ENCODE peak calls at places on chromosomes 12 and 14, in four cellular contexts. U, Q, O and M are unnamed samples. For H3K27me3, the result is how much of the 10 kb centered on the place peaks cover.

GRCh38 chr14:99648385-99648784 is 3.5 kb downstream of the HHIPL1 start:
- DNase-seq in Q (no peak), O (no peak), U (no peak), M (no peak)

GRCh38 chr14:64049616-64050381 is 197.0 kb downstream of the SYNE2 start:
- DNase-seq in U (no peak), O (no peak), Q (no peak), M (no peak)

GRCh38 chr14:68716698-68717097 is 76.2 kb downstream of the ZFP36L1 start:
- DNase-seq in Q (no peak), U (no peak), O (no peak), M (peak)

GRCh38 chr12:130576286-130576933 is 139.7 kb downstream of the RIMBP2 start:
- DNase-seq in Q (no peak), U (no peak), O (peak), M (no peak)

GRCh38 chr12:82958966-82959365 is 272.3 kb downstream of the TMTC2 start:
- DNase-seq in Q (no peak), U (no peak), O (no peak), M (no peak)

GRCh38 chr14:90388982-90389381 is 7.8 kb upstream of the CALM1 start:
- DNase-seq in O (no peak), Q (no peak), U (no peak), M (no peak)

GRCh38 chr12:57429473-57430116 is 1.2 kb downstream of the R3HDM2 start:
- DNase-seq in Q (no peak), U (no peak), O (no peak), M (no peak)

GRCh38 chr14:100669011-100669412 is 57.7 kb upstream of the DLK1 start:
- DNase-seq in U (no peak), Q (no peak), O (no peak), M (no peak)

GRCh38 chr14:71359823-71360222 is 452.6 kb downstream of the PCNX1 start:
- DNase-seq in U (no peak), Q (no peak), O (no peak), M (no peak)

GRCh38 chr12:47054659-47055058 is 24.8 kb upstream of the PCED1B start:
- DNase-seq in U (no peak), O (no peak), Q (no peak), M (no peak)

GRCh38 chr12:46764005-46764404 is 61.8 kb downstream of the SLC38A4 start:
- DNase-seq in Q (no peak), O (no peak), U (no peak), M (no peak)

GRCh38 chr12:29882771-29883315 is 99.1 kb upstream of the TMTC1 start:
- DNase-seq in O (no peak), Q (peak), U (no peak), M (no peak)

GRCh38 chr14:67710209-67710608 is 8.5 kb downstream of the RDH12 start:
- DNase-seq in Q (no peak), U (no peak), O (no peak), M (no peak)

GRCh38 chr14:102848830-102849521 is 71.7 kb downstream of the TRAF3 start:
- DNase-seq in O (no peak), U (no peak), Q (no peak), M (peak)

GRCh38 chr14:21024668-21025373 is at the start of gene NDRG2:
- DNase-seq in Q (peak), U (peak), O (peak), M (peak)

GRCh38 chr12:49146406-49146805 is 15.2 kb upstream of the TUBA1B start:
- DNase-seq in U (no peak), O (no peak), Q (no peak), M (no peak)

GRCh38 chr12:132965796-132966195 is 9.7 kb upstream of the ZNF605 start:
- DNase-seq in U (no peak), O (no peak), Q (no peak), M (no peak)

GRCh38 chr12:108575199-108575912 is 13.0 kb downstream of the ISCU start:
- DNase-seq in Q (no peak), O (no peak), U (no peak), M (no peak)

GRCh38 chr12:114683709-114684097 is 272 bp downstream of the TBX3 start:
- DNase-seq in U (no peak), O (no peak), Q (no peak), M (no peak)

GRCh38 chr12:114685320-114685781 is 1.4 kb upstream of the TBX3 start:
- DNase-seq in O (no peak), U (no peak), Q (no peak), M (no peak)

GRCh38 chr12:114682920-114683708 is 861 bp downstream of the TBX3 start:
- DNase-seq in U (peak), O (no peak), Q (peak), M (no peak)

GRCh38 chr12:114684870-114685273 is 897 bp upstream of the TBX3 start:
- DNase-seq in O (no peak), U (no peak), Q (no peak), M (no peak)

GRCh38 chr12:114684098-114684869 is at the start of gene TBX3:
- DNase-seq in U (peak), O (no peak), Q (peak), M (peak)
- H3K27me3 ChIP-seq in U (under half), O (half or more), Q (under half), M (under half)

GRCh38 chr12:11561416-11561815 is 88.1 kb upstream of the ETV6 start:
- DNase-seq in Q (no peak), O (no peak), U (no peak), M (no peak)
- H3K27me3 ChIP-seq in Q (under half), O (under half), U (under half), M (under half)

GRCh38 chr14:54213531-54213930 is 183.3 kb upstream of the CDKN3 start:
- DNase-seq in O (no peak), U (no peak), Q (no peak), M (no peak)
- H3K27me3 ChIP-seq in O (under half), U (under half), Q (under half), M (under half)

GRCh38 chr12:125528300-125528699 is 463.1 kb downstream of the AACS start:
- DNase-seq in Q (no peak), O (peak), U (no peak), M (no peak)

GRCh38 chr12:125530876-125531275 is 465.6 kb downstream of the AACS start:
- DNase-seq in Q (no peak), U (no peak), O (no peak), M (no peak)

GRCh38 chr12:125538800-125539199 is 473.6 kb downstream of the AACS start:
- DNase-seq in Q (no peak), O (no peak), U (no peak), M (no peak)

DNA sequence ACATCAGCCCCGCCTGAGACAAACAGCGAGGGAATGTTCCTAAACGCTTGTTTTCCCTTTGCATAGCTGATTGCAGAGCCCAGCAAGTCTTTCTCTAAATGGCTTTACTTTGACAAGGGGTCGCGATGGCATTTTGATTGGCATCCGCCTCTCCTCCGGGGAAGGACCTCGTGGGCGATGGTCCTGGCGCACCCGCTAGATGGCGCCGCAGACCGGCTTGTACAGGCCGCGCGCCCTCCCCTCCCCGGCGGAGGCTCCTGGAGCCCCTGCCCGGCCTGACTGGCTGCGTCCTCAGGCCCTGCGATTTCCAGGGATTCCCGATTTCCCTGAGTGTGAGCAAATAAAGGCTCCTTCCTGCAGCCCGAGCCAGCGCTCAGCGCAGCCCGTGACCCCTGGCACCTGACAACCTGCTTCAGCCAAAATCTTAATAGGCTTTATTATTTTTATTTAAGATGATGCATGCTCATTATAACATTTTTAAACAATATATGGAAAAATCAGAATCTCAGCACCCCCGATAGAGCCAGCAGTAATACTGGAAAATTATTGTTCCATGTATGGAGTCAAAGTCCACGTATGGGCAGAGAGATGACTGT is 468.3 kb downstream of the AACS start:
- DNase-seq in O (peak), Q (peak), U (no peak), M (peak)
- H3K27me3 ChIP-seq in O (under half), Q (under half), U (under half), M (under half)

GRCh38 chr14:60651051-60651935 is 2.0 kb upstream of the SIX1 start:
- DNase-seq in U (no peak), O (no peak), Q (no peak), M (no peak)
- H3K27me3 ChIP-seq in U (under half), O (half or more), Q (half or more), M (half or more)

GRCh38 chr12:109900752-109901580 is 892 bp downstream of the TCHP start:
- DNase-seq in Q (peak), U (no peak), O (no peak), M (no peak)

GRCh38 chr12:109899783-109900751 is at the start of gene TCHP:
- DNase-seq in U (peak), O (peak), Q (peak), M (peak)

GRCh38 chr12:109897029-109897428 is 3.0 kb upstream of the TCHP start:
- DNase-seq in O (no peak), Q (no peak), U (no peak), M (no peak)

GRCh38 chr12:109905301-109905700 is 5.2 kb downstream of the TCHP start:
- DNase-seq in U (no peak), Q (no peak), O (no peak), M (no peak)

GRCh38 chr12:109902866-109903265 is 2.8 kb downstream of the TCHP start:
- DNase-seq in U (no peak), Q (no peak), O (no peak), M (no peak)
- H3K27me3 ChIP-seq in U (under half), Q (under half), O (under half), M (under half)

DNA sequence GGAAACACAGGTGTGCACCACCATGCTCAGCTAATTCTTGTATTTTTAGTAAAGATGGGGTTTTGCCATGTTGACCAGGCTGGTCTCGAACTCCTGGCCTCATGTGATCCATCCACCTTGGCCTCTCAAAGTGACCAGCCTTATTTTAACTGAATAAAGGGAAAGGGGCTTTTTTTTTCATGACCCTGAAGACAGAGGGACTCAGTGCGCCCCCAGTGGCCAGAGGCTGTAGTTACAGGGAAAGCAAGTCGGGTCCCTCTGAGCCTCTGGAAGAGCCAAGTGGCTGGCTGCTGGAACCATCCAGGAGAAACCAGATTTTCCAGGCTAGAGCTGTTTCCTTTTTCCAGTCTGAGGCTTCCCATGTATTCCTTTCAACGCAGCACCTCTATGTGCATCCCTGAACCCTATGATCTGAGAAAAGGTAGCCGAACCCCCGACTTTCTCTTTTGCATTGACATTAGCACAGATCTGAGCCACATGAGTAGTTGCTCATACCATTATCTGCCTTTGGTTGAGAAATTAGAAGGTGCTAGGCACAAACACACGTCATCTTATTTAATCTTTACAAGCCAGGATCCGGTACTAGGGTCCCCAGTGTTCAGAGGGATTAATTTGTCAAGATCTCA is 342.7 kb downstream of the CACNA1C start:
- DNase-seq in Q (peak), U (peak), O (no peak), M (peak)
- H3K27me3 ChIP-seq in Q (under half), U (under half), O (under half), M (under half)

GRCh38 chr14:36582011-36582873 is at the start of gene NKX2-8:
- DNase-seq in O (no peak), U (no peak), Q (peak), M (no peak)
- H3K27me3 ChIP-seq in O (half or more), U (under half), Q (half or more), M (half or more)

GRCh38 chr14:94515426-94515825 is 6.2 kb upstream of the SERPINA12 start:
- DNase-seq in U (no peak), O (no peak), Q (no peak), M (no peak)
- H3K27me3 ChIP-seq in U (under half), O (under half), Q (under half), M (under half)

GRCh38 chr12:44247588-44247987 is 411.7 kb downstream of the TMEM117 start:
- DNase-seq in O (no peak), U (no peak), Q (no peak), M (no peak)

GRCh38 chr12:44248436-44248835 is 412.6 kb downstream of the TMEM117 start:
- DNase-seq in O (no peak), U (no peak), Q (no peak), M (no peak)

GRCh38 chr12:44253338-44253856 is 417.5 kb downstream of the TMEM117 start:
- DNase-seq in Q (no peak), U (no peak), O (no peak), M (no peak)
- H3K27me3 ChIP-seq in Q (under half), U (under half), O (under half), M (under half)